ENCODE peak calls at places on chromosomes 4 and X, in ten cellular contexts. A is stimulated activated CD8-positive, alpha-beta memory T cell treated with anti-CD3 and anti-CD28 coated beads, Interleukin-4, amount 100 ng/mL, for 4 hours; T is KBM-7; C is MM.1S; Z is aorta; K is stimulated activated CD4-positive, alpha-beta T cell treated with anti-CD3 and anti-CD28 coated beads, Interleukin-12 subunit alpha, Interleukin-12 subunit beta, amount 100 ng/mL, for 24 hours; L is right atrium auricular region; D is GM12865; S is non-pigmented ciliary epithelial cell; P is H7. Q is an unnamed sample.

GRCh38 chr4:21134994-21135393 is 434.7 kb downstream of the PACRGL start:
- DNase-seq in C (peak; percentile 51), L (no peak), S (peak; percentile 14), K (no peak), Z (no peak), A (no peak), D (peak; percentile 5), T (peak; percentile 3), P (no peak), Q (peak; percentile 0)

GRCh38 chr4:8318509-8318908 is 49.0 kb downstream of the HTRA3 start:
- DNase-seq in K (no peak), D (no peak), L (peak; percentile 54), S (no peak), Z (peak; percentile 22), T (no peak), P (no peak), C (no peak), A (no peak), Q (no peak)

GRCh38 chrX:1322393-1322792 is 14.2 kb upstream of the IL3RA start:
- DNase-seq in A (no peak), P (no peak), T (no peak), K (no peak), D (no peak), S (no peak), L (no peak), C (no peak), Z (peak; percentile 7), Q (no peak)

GRCh38 chr4:31016322-31017061 is 296.3 kb downstream of the PCDH7 start:
- DNase-seq in Z (no peak), A (no peak), P (peak; percentile 13), D (no peak), K (no peak), C (no peak), L (no peak), T (no peak), S (no peak), Q (no peak)

GRCh38 chrX:53683556-53684414 is 2.7 kb downstream of the HUWE1 start:
- DNase-seq in Z (peak; percentile 96), K (peak; percentile 78), S (peak; percentile 92), L (peak; percentile 97), T (peak; percentile 100), C (peak; percentile 97), P (peak; percentile 79), D (peak; percentile 98), A (peak; percentile 81), Q (peak; percentile 92)

GRCh38 chrX:522456-522855 is 108.1 kb upstream of the SHOX start:
- DNase-seq in K (no peak), A (no peak), C (no peak), Z (no peak), S (no peak), P (no peak), L (no peak), T (no peak), D (no peak), Q (no peak)

GRCh38 chrX:154791467-154791866 is 13.8 kb downstream of the MPP1 start:
- DNase-seq in P (no peak), K (no peak), Z (no peak), C (no peak), S (no peak), A (no peak), L (no peak), T (no peak), D (no peak), Q (no peak)

GRCh38 chr4:152243890-152244595 is 291.8 kb downstream of the FBXW7 start:
- DNase-seq in K (no peak), S (no peak), L (peak; percentile 82), C (no peak), A (no peak), T (peak; percentile 8), D (no peak), Z (peak; percentile 70), P (no peak), Q (no peak)

GRCh38 chr4:38760915-38761314 is 21.9 kb downstream of the TLR10 start:
- DNase-seq in L (no peak), A (no peak), Z (no peak), D (peak; percentile 88), K (no peak), T (peak; percentile 39), P (no peak), C (no peak), S (no peak), Q (no peak)

GRCh38 chr4:110533590-110533910 is 57.6 kb downstream of the ENPEP start:
- DNase-seq in T (no peak), P (no peak), K (no peak), L (no peak), A (no peak), S (no peak), D (no peak), C (no peak), Z (no peak), Q (no peak)

GRCh38 chr4:38857354-38858096 is 908 bp upstream of the TLR6 start:
- DNase-seq in A (no peak), P (no peak), K (no peak), D (peak; percentile 83), C (peak; percentile 36), T (peak; percentile 87), S (peak; percentile 83), Z (peak; percentile 67), L (peak; percentile 81), Q (no peak)

GRCh38 chr4:113300384-113301011 is 251.0 kb downstream of the ANK2 start:
- DNase-seq in C (no peak), L (peak; percentile 81), S (peak; percentile 88), P (no peak), T (no peak), K (no peak), Z (no peak), D (no peak), A (no peak), Q (no peak)

GRCh38 chr4:37446016-37446415 is 201.5 kb downstream of the NWD2 start:
- DNase-seq in P (no peak), C (no peak), Z (no peak), K (no peak), D (no peak), L (no peak), S (no peak), A (no peak), T (no peak), Q (no peak)

GRCh38 chr4:155657169-155657568 is 9.5 kb upstream of the GUCY1A1 start:
- DNase-seq in T (no peak), D (no peak), A (no peak), C (no peak), S (no peak), K (no peak), Z (no peak), P (no peak), L (no peak), Q (no peak)

GRCh38 chr4:164402554-164402953 is 351.4 kb upstream of the SMIM31 start:
- DNase-seq in A (no peak), S (no peak), T (no peak), C (no peak), D (no peak), Z (no peak), K (no peak), L (no peak), P (no peak), Q (no peak)

GRCh38 chr4:43233321-43233720 is 340.8 kb downstream of the GRXCR1 start:
- DNase-seq in T (no peak), K (no peak), S (no peak), C (no peak), L (no peak), D (no peak), Z (no peak), A (no peak), P (no peak), Q (no peak)

GRCh38 chrX:109890300-109890699 is 112.6 kb upstream of the TMEM164 start:
- DNase-seq in T (no peak), K (no peak), A (no peak), D (no peak), L (no peak), Z (no peak), P (no peak), S (no peak), C (no peak), Q (no peak)

GRCh38 chrX:138777230-138777629 is 65.7 kb upstream of the FGF13 start:
- DNase-seq in D (no peak), T (no peak), K (no peak), S (no peak), P (peak; percentile 37), Z (no peak), C (no peak), L (no peak), A (no peak), Q (no peak)

GRCh38 chr4:5206391-5206790 is 155.1 kb downstream of the STK32B start:
- DNase-seq in T (peak; percentile 5), D (no peak), C (no peak), P (no peak), K (no peak), L (no peak), S (peak; percentile 6), Z (no peak), A (no peak), Q (peak; percentile 84)

GRCh38 chrX:31546130-31546529 is 474.3 kb upstream of the FTHL17 start:
- DNase-seq in L (no peak), A (no peak), C (no peak), Z (peak; percentile 53), K (no peak), S (peak; percentile 62), P (no peak), T (no peak), D (no peak), Q (no peak)

GRCh38 chrX:120672389-120672788 is 42.5 kb upstream of the C1GALT1C1 start:
- DNase-seq in D (no peak), T (no peak), S (peak; percentile 78), C (no peak), P (no peak), A (no peak), K (no peak), Z (no peak), L (peak; percentile 81), Q (no peak)

GRCh38 chrX:43225626-43226328 is 430.3 kb upstream of the MAOA start:
- DNase-seq in T (no peak), P (no peak), S (no peak), Z (no peak), D (no peak), L (no peak), A (no peak), C (no peak), K (no peak), Q (no peak)

GRCh38 chr4:14445882-14446281 is 556.4 kb upstream of the CPEB2 start:
- DNase-seq in Z (no peak), D (no peak), L (no peak), K (no peak), T (no peak), S (no peak), A (no peak), C (no peak), P (no peak), Q (no peak)

GRCh38 chr4:161336016-161336415 is 827.8 kb downstream of the FSTL5 start:
- DNase-seq in T (no peak), D (no peak), C (no peak), Z (no peak), S (no peak), A (no peak), P (no peak), L (no peak), K (no peak), Q (no peak)

GRCh38 chr4:109444182-109444844 is 10.7 kb downstream of the SEC24B start:
- DNase-seq in T (peak; percentile 41), Z (no peak), C (no peak), K (no peak), P (no peak), D (no peak), L (no peak), S (no peak), A (no peak), Q (no peak)

GRCh38 chrX:11555759-11556158 is 110.0 kb downstream of the ARHGAP6 start:
- DNase-seq in D (no peak), T (no peak), K (no peak), P (no peak), Z (no peak), S (no peak), L (no peak), C (no peak), A (no peak), Q (no peak)

GRCh38 chr4:109046549-109047171 is 255.8 kb downstream of the COL25A1 start:
- DNase-seq in T (no peak), L (no peak), K (no peak), P (no peak), Z (no peak), D (no peak), S (peak; percentile 59), C (no peak), A (no peak), Q (no peak)

GRCh38 chrX:154696328-154697045 is 43.1 kb upstream of the CTAG2 start:
- DNase-seq in K (no peak), L (no peak), A (no peak), D (no peak), C (no peak), P (no peak), Z (no peak), T (no peak), S (no peak), Q (no peak)

Q was measured in hippocampal formation.